ENCODE peak calls at places on chromosomes 3 and 15, in six cellular contexts. K is mammary epithelial cell, O is GM10248, D is thoracic aorta, N is psoas muscle, Z is uterus. Y is an unnamed sample.

GRCh38 chr15:92538115-92538514 is 117.5 kb downstream of the FAM174B start:
- DNase-seq in K (no peak), N (no peak), O (no peak), Z (no peak), D (no peak), Y (no peak)

GRCh38 chr15:68653031-68653635 is 74.3 kb downstream of the CORO2B start:
- DNase-seq in K (no peak), Z (peak), D (no peak), N (no peak), O (no peak), Y (no peak)

GRCh38 chr3:185353823-185354614 is 8.9 kb upstream of the MAP3K13 start:
- DNase-seq in O (peak), N (peak), D (no peak), K (peak), Z (peak), Y (peak)

GRCh38 chr3:29138171-29138570 is 142.7 kb upstream of the RBMS3 start:
- DNase-seq in K (no peak), D (no peak), O (no peak), N (no peak), Z (no peak), Y (peak)

GRCh38 chr3:188236241-188236640 is 82.3 kb downstream of the LPP start:
- DNase-seq in N (no peak), D (no peak), O (no peak), K (no peak), Z (no peak), Y (no peak)

GRCh38 chr3:877001-877400 is 215.8 kb upstream of the CNTN6 start:
- DNase-seq in K (no peak), Z (no peak), O (no peak), D (no peak), N (no peak), Y (no peak)

GRCh38 chr3:160038862-160039562 is 50.4 kb downstream of the IL12A start:
- DNase-seq in K (no peak), N (no peak), O (peak), D (no peak), Z (no peak), Y (no peak)

GRCh38 chr15:99722406-99722805 is 10.8 kb downstream of the LYSMD4 start:
- DNase-seq in Z (no peak), N (no peak), O (no peak), K (no peak), D (no peak), Y (no peak)

GRCh38 chr3:42486814-42487569 is 15.5 kb upstream of the VIPR1 start:
- DNase-seq in Z (no peak), N (no peak), O (no peak), K (no peak), D (no peak), Y (no peak)

GRCh38 chr3:77281721-77282120 is 241.8 kb downstream of the ROBO2 start:
- DNase-seq in K (no peak), D (no peak), O (no peak), N (no peak), Z (no peak), Y (no peak)

GRCh38 chr3:119514637-119515036 is 16.3 kb downstream of the TIMMDC1 start:
- DNase-seq in N (no peak), Z (no peak), O (no peak), D (no peak), K (no peak), Y (no peak)

GRCh38 chr15:79090487-79091203 is at the start of gene RASGRF1:
- DNase-seq in Z (no peak), O (no peak), K (peak), D (no peak), N (no peak), Y (no peak)

GRCh38 chr15:79007066-79007465 is 62.2 kb upstream of the CTSH start:
- DNase-seq in K (no peak), N (no peak), O (no peak), D (no peak), Z (no peak), Y (peak)

GRCh38 chr3:140386357-140387100 is 291.3 kb upstream of the TRIM42 start:
- DNase-seq in O (no peak), N (no peak), K (no peak), D (no peak), Z (peak), Y (peak)

GRCh38 chr15:55799287-55800212 is 56.6 kb upstream of the PRTG start:
- DNase-seq in N (no peak), K (no peak), D (no peak), Z (no peak), O (peak), Y (peak)

GRCh38 chr3:123429362-123430125 is 19.3 kb downstream of the ADCY5 start:
- DNase-seq in N (no peak), D (no peak), K (no peak), O (no peak), Z (no peak), Y (no peak)

GRCh38 chr3:124834723-124835718 is 52.1 kb downstream of the ITGB5 start:
- DNase-seq in Z (peak), O (peak), K (peak), N (peak), D (no peak), Y (peak)
- TF ChIP-seq CTCF in Z (no peak), O (peak), K (no peak), N (no peak), D (no peak), Y (no peak)

GRCh38 chr15:49212897-49213296 is 42.9 kb downstream of the GALK2 start:
- DNase-seq in K (no peak), D (no peak), O (no peak), N (no peak), Z (no peak), Y (no peak)

GRCh38 chr15:49215768-49216739 is 46.0 kb downstream of the GALK2 start:
- DNase-seq in K (peak), N (no peak), O (peak), Z (no peak), D (no peak), Y (peak)
- TF ChIP-seq CTCF in K (peak), N (peak), O (no peak), Z (no peak), D (no peak), Y (no peak)

DNA sequence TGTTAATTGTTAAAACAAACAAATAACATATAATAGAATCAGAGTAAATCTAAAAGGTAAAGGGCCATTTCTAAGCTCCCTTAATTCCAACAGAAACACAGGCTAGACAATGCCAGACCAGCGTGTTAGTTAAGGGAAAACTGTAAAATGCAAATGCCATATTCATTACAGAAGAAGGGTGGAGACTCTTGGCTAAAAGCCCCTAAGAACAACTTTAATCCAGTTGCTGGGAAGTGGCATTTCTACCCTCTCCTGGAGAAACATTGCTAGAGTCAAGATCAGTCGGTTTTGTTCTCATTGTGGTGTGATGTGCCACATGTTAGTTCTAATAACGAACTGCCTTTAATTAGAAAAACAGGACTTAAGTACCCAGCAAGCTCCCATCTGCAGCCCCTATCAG is 1134.9 kb downstream of the ROBO1 start:
- DNase-seq in Z (no peak), O (no peak), K (no peak), N (no peak), D (no peak), Y (no peak)
- TF ChIP-seq CTCF in Z (no peak), O (no peak), K (no peak), N (no peak), D (no peak), Y (no peak)

GRCh38 chr3:191198480-191198879 is 561 bp upstream of the OSTN start:
- DNase-seq in O (no peak), N (no peak), D (no peak), Z (no peak), K (no peak), Y (no peak)

GRCh38 chr3:191198886-191199285 is at the start of gene OSTN:
- DNase-seq in N (no peak), O (no peak), Z (no peak), D (no peak), K (no peak), Y (no peak)

GRCh38 chr3:191197761-191198160 is 1.3 kb upstream of the OSTN start:
- DNase-seq in K (no peak), N (no peak), D (no peak), Z (no peak), O (no peak), Y (no peak)

DNA sequence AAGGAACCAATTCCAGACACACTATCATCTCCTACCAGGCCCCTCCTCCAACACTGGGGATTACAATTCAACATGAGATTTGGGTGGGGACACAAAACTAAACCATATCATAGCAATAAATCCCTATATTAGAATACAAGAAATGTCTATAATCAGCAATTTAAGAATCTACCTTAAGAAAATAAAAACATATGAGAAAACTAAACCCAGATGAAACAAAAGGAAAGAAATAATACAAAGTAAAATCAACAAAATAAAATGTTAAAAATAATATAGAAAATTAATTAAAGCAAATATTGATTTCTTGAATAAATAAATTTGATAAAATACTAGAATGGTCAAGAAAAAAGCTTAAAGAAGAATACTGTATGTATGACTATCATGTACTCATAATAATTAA is 6.1 kb upstream of the OSTN start:
- DNase-seq in N (no peak), K (no peak), D (no peak), Z (no peak), O (no peak), Y (no peak)
- TF ChIP-seq CTCF in N (no peak), K (no peak), D (no peak), Z (no peak), O (no peak), Y (no peak)

DNA sequence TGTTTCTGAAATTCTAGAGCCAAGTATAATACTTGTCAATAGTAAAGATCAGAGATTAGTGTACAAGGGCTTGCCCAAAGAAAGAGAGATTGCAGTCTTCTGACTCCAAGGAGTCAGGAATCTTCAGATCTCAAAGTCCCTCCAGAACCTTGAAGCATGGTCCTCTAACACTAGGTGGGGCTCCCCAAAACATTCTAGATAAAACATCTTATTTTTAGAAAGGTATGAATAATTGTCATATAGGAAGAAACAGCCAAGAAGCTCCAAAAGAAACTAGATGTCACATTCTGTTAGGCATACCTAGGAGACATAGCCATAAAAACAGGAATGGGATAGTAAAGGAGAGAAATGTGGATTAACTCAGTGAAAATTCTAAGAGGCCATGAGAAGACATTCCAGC is 10.7 kb downstream of the MUC13 start:
- DNase-seq in D (no peak), Z (no peak), K (no peak), N (no peak), O (no peak), Y (peak)
- TF ChIP-seq CTCF in D (no peak), Z (no peak), K (no peak), N (no peak), O (no peak), Y (peak)

DNA sequence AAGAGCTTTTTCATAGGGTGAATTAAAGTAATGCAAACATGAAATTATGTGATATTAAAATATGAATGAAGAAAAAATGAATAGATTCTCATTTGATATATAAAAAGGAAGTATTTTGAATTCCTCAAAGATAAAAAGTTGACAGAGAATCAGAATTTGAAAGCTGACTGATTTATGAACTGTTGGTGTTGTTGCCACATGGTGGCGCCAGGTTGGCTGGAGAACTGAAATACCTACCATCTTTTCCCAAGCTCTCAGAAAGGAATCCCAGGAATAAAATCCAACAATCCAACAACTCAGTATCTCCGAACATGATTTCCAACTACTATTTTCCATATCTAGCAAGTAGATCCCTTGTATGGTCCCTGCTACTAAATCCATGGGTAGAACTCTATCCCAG is 3.1 kb downstream of the MYRIP start:
- DNase-seq in K (no peak), Z (no peak), N (no peak), D (no peak), O (no peak), Y (peak)
- TF ChIP-seq CTCF in K (peak), Z (no peak), N (peak), D (peak), O (peak), Y (peak)

DNA sequence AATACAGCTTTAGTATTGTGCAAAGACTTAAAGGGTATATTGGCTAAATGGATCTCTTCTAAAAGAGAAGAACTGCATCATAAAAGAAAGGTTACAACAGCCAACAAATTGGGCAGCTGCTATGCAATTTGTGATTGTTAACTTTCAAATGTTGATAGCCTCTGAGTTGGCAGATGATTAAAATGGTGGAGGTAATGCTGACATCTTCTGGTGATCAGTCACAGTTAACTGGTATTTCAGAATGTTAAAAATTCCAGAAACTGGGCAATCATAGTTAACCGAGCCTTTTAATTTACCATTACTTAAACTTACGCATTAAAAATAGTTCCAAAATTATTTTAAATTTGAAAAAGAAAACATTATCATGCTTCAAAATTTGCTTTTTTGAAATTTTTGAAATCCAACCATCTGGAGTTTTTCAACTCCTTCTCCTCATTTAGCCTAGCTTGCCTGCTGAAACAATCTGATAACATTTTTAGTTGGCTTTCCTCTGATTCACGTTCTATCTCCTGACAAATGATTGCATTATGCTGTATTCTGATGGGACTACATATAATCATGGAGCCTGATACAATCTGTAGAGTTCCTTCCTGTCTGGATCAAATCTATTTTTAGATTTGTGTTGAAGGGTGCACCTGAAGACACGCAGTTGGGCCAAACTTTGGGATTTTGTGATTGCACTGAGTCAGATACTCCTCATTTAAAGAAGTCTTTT is 144.0 kb upstream of the PDZRN3 start:
- DNase-seq in O (no peak), D (no peak), K (no peak), Z (no peak), N (no peak), Y (no peak)
- TF ChIP-seq CTCF in O (no peak), D (no peak), K (peak), Z (no peak), N (no peak), Y (no peak)

GRCh38 chr3:37445163-37445562 is 270.8 kb upstream of the LRRFIP2 start:
- DNase-seq in O (no peak), K (no peak), D (no peak), N (no peak), Z (no peak), Y (no peak)
- TF ChIP-seq CTCF in O (no peak), K (no peak), D (no peak), N (no peak), Z (no peak), Y (no peak)

GRCh38 chr3:183378951-183379350 is 49.5 kb downstream of the MCF2L2 start:
- DNase-seq in N (no peak), O (no peak), K (no peak), Z (no peak), D (no peak), Y (no peak)
- TF ChIP-seq CTCF in N (no peak), O (no peak), K (no peak), Z (no peak), D (no peak), Y (no peak)

Y was measured in MCF 10A.